ENCODE peak calls at places on chromosomes 6 and 20, in six cellular contexts. Z is glutamatergic neuron, E is tibial artery, X is T-helper 17 cell, R is mucosa of gallbladder, T is hippocampal formation. B is an unnamed sample.
A peak's percentile ranks its signal among the peaks of the same experiment; 100 is the strongest.

GRCh38 chr20:56328861-56329260 is 29.9 kb upstream of the FAM210B start:
- DNase-seq in X (no peak), T (no peak), R (no peak), Z (no peak), E (no peak), B (no peak)

GRCh38 chr20:35174458-35175216 is 2.8 kb downstream of the PROCR start:
- DNase-seq in Z (peak; percentile 28), X (no peak), E (no peak), R (peak; percentile 70), T (no peak), B (no peak)

GRCh38 chr6:168148231-168148849 is 69.3 kb upstream of the FRMD1 start:
- DNase-seq in T (no peak), Z (no peak), R (peak; percentile 4), E (no peak), X (no peak), B (no peak)

GRCh38 chr20:62795023-62795761 is 1.1 kb upstream of the MRGBP start:
- DNase-seq in R (no peak), T (no peak), X (peak; percentile 42), Z (peak; percentile 74), E (peak; percentile 59), B (no peak)

GRCh38 chr6:151209071-151209831 is 30.5 kb upstream of the AKAP12 start:
- DNase-seq in R (no peak), Z (peak; percentile 24), E (no peak), X (no peak), T (no peak), B (no peak)

GRCh38 chr6:158370805-158371204 is 58.5 kb downstream of the TULP4 start:
- DNase-seq in Z (no peak), X (no peak), R (no peak), E (no peak), T (no peak), B (no peak)

GRCh38 chr6:167341038-167341613 is 16.2 kb downstream of the TTLL2 start:
- DNase-seq in X (no peak), R (no peak), T (no peak), E (no peak), Z (no peak), B (no peak)

GRCh38 chr6:136956590-136957573 is 34.8 kb downstream of the SLC35D3 start:
- DNase-seq in Z (peak; percentile 45), R (no peak), E (no peak), T (no peak), X (no peak), B (no peak)

GRCh38 chr20:63064745-63065711 is 58.3 kb upstream of the BHLHE23 start:
- DNase-seq in R (no peak), Z (peak; percentile 12), T (no peak), X (peak; percentile 0), E (no peak), B (no peak)

GRCh38 chr20:47764154-47764734 is 21.0 kb downstream of the SULF2 start:
- DNase-seq in Z (no peak), T (no peak), X (no peak), R (no peak), E (no peak), B (no peak)

GRCh38 chr6:128007658-128008057 is 106.8 kb upstream of the THEMIS start:
- DNase-seq in X (no peak), Z (no peak), E (no peak), T (no peak), R (no peak), B (no peak)

GRCh38 chr6:18165746-18166145 is 10.5 kb downstream of the KDM1B start:
- DNase-seq in Z (no peak), E (no peak), R (no peak), X (no peak), T (no peak), B (no peak)

GRCh38 chr6:131060311-131060710 is 2.7 kb downstream of the EPB41L2 start:
- DNase-seq in X (no peak), T (no peak), E (no peak), Z (no peak), R (no peak), B (no peak)

GRCh38 chr20:50298554-50299324 is 108.1 kb downstream of the CEBPB start:
- DNase-seq in Z (no peak), T (no peak), X (no peak), E (no peak), R (no peak), B (no peak)

GRCh38 chr20:44850272-44850671 is 35.2 kb upstream of the YWHAB start:
- DNase-seq in T (no peak), Z (no peak), E (no peak), R (no peak), X (no peak), B (no peak)

GRCh38 chr6:73585566-73586415 is 65.0 kb upstream of the EEF1A1 start:
- DNase-seq in R (peak; percentile 67), E (peak; percentile 70), Z (no peak), T (peak; percentile 49), X (no peak), B (no peak)

GRCh38 chr20:35117148-35117547 is 24.5 kb upstream of the TRPC4AP start:
- DNase-seq in T (no peak), R (no peak), Z (no peak), X (no peak), E (no peak), B (no peak)

GRCh38 chr6:37680668-37681067 is 17.0 kb downstream of the MDGA1 start:
- DNase-seq in Z (no peak), X (no peak), T (peak; percentile 89), E (no peak), R (peak; percentile 38), B (no peak)

GRCh38 chr6:36542041-36542440 is 5.2 kb downstream of the STK38 start:
- DNase-seq in Z (no peak), T (no peak), E (no peak), X (no peak), R (no peak), B (no peak)

GRCh38 chr6:176766-177165 is 115.5 kb upstream of the DUSP22 start:
- DNase-seq in T (no peak), R (no peak), Z (no peak), E (no peak), X (no peak), B (no peak)

GRCh38 chr20:5001174-5002076 is at the start of gene SLC23A2:
- DNase-seq in Z (peak; percentile 55), R (peak; percentile 14), X (peak; percentile 47), T (no peak), E (peak; percentile 27), B (no peak)

GRCh38 chr6:87879144-87879861 is 168.3 kb upstream of the SPACA1 start:
- DNase-seq in Z (peak; percentile 45), R (no peak), X (no peak), T (no peak), E (no peak), B (no peak)

GRCh38 chr6:33316603-33317417 is 734 bp downstream of the ZBTB22 start:
- DNase-seq in T (no peak), X (no peak), Z (no peak), R (no peak), E (no peak), B (no peak)

GRCh38 chr6:4910060-4910746 is 93.6 kb downstream of the RPP40 start:
- DNase-seq in X (no peak), T (no peak), E (no peak), Z (no peak), R (no peak), B (no peak)

GRCh38 chr20:44593721-44594120 is 11.3 kb downstream of the PKIG start:
- DNase-seq in Z (no peak), X (no peak), R (no peak), E (no peak), T (no peak), B (no peak)

GRCh38 chr6:126041516-126042447 is 55.4 kb downstream of the TRMT11 start:
- DNase-seq in X (no peak), Z (no peak), R (no peak), E (no peak), T (no peak), B (no peak)

GRCh38 chr6:53608386-53608785 is 57.2 kb downstream of the KLHL31 start:
- DNase-seq in E (no peak), T (no peak), R (no peak), X (no peak), Z (no peak), B (no peak)

GRCh38 chr20:4813839-4814695 is 92.4 kb downstream of the PRND start:
- DNase-seq in R (peak; percentile 39), X (peak; percentile 59), T (no peak), Z (no peak), E (no peak), B (no peak)

GRCh38 chr6:109183109-109183508 is 87.8 kb downstream of the CEP57L1 start:
- DNase-seq in Z (no peak), E (no peak), R (no peak), X (no peak), T (no peak), B (no peak)

GRCh38 chr6:110430236-110430635 is 14.9 kb upstream of the DDO start:
- DNase-seq in X (no peak), E (no peak), Z (no peak), R (no peak), T (no peak), B (no peak)

GRCh38 chr6:37561361-37561760 is 61.7 kb upstream of the CCDC167 start:
- DNase-seq in E (no peak), R (no peak), Z (no peak), T (no peak), X (no peak), B (no peak)

GRCh38 chr20:38441916-38442315 is 6.8 kb upstream of the SNHG17 start:
- DNase-seq in R (no peak), E (no peak), T (no peak), Z (no peak), X (no peak), B (no peak)

GRCh38 chr6:33974471-33974870 is 170.7 kb upstream of the MLN start:
- DNase-seq in E (no peak), T (no peak), X (no peak), R (no peak), Z (no peak), B (no peak)

GRCh38 chr20:16528078-16528477 is 45.2 kb downstream of the KIF16B start:
- DNase-seq in T (no peak), E (no peak), R (peak; percentile 70), X (no peak), Z (no peak), B (no peak)

GRCh38 chr20:58229198-58229802 is 847 bp upstream of the ANKRD60 start:
- DNase-seq in T (no peak), X (no peak), Z (no peak), E (no peak), R (no peak), B (no peak)

GRCh38 chr20:62952373-62953166 is at the start of gene SLC17A9:
- DNase-seq in Z (peak; percentile 18), X (no peak), E (peak; percentile 70), R (peak; percentile 65), T (no peak), B (peak; percentile 28)

GRCh38 chr20:10508468-10509251 is 73.6 kb downstream of the SLX4IP start:
- DNase-seq in X (no peak), R (peak; percentile 36), Z (no peak), T (no peak), E (peak; percentile 66), B (no peak)